ENCODE peak calls at places on chromosomes 3 and 15, in five cellular contexts. N is SK-N-SH, C is HepG2, U is GM23338, Z is A549. L is an unnamed sample.
A peak's percentile ranks its signal among the peaks of the same experiment; 100 is the strongest.

GRCh38 chr15:63039811-63040210 is 2.7 kb upstream of the TPM1 start:
- DNase-seq in N (no peak), C (no peak), U (no peak), Z (no peak), L (no peak)

GRCh38 chr15:51341366-51342248 is at the start of gene GLDN:
- DNase-seq in N (peak; percentile 80), C (no peak), U (peak; percentile 74), Z (peak; percentile 12), L (no peak)

GRCh38 chr15:64092864-64093626 is 593 bp downstream of the CIAO2A start:
- DNase-seq in N (peak; percentile 57), C (peak; percentile 72), U (peak; percentile 76), Z (peak; percentile 61), L (no peak)

GRCh38 chr15:55282284-55282833 is 7.3 kb downstream of the RAB27A start:
- DNase-seq in N (peak; percentile 46), C (no peak), U (no peak), Z (no peak), L (no peak)

GRCh38 chr3:103906304-103906703 is 1460.4 kb upstream of the ALCAM start:
- DNase-seq in N (peak; percentile 3), C (no peak), U (no peak), Z (no peak), L (no peak)

GRCh38 chr15:70710714-70711113 is 52.6 kb downstream of the UACA start:
- DNase-seq in N (no peak), C (no peak), U (peak; percentile 20), Z (no peak), L (no peak)

GRCh38 chr15:45458746-45459403 is 63.7 kb downstream of the SLC30A4 start:
- DNase-seq in N (peak; percentile 72), C (peak; percentile 39), U (peak; percentile 68), Z (peak; percentile 27), L (no peak)

GRCh38 chr3:195403841-195404408 is 38.9 kb downstream of the ACAP2 start:
- DNase-seq in N (no peak), C (no peak), U (no peak), Z (no peak), L (no peak)

GRCh38 chr15:87369269-87369668 is 887.3 kb downstream of the NTRK3 start:
- DNase-seq in N (no peak), C (no peak), U (no peak), Z (peak; percentile 47), L (no peak)

GRCh38 chr3:141680620-141681389 is 57.3 kb upstream of the RNF7 start:
- DNase-seq in N (peak; percentile 37), C (no peak), U (peak; percentile 66), Z (no peak), L (no peak)

GRCh38 chr3:63892773-63893352 is 19.3 kb downstream of the SCAANT1 start:
- DNase-seq in N (no peak), C (no peak), U (no peak), Z (no peak), L (no peak)

GRCh38 chr3:60580826-60581225 is 670.4 kb downstream of the FHIT start:
- DNase-seq in N (no peak), C (no peak), U (no peak), Z (no peak), L (no peak)

GRCh38 chr15:68369931-68370767 is 61.8 kb downstream of the ITGA11 start:
- DNase-seq in N (no peak), C (no peak), U (no peak), Z (no peak), L (no peak)

GRCh38 chr3:32794487-32795308 is 23.1 kb upstream of the TRIM71 start:
- DNase-seq in N (no peak), C (peak; percentile 97), U (no peak), Z (peak; percentile 24), L (no peak)

GRCh38 chr3:40262331-40262730 is 47.2 kb upstream of the EIF1B start:
- DNase-seq in N (no peak), C (no peak), U (no peak), Z (no peak), L (no peak)

GRCh38 chr3:52533623-52534280 is at the start of gene NT5DC2:
- DNase-seq in N (peak; percentile 98), C (peak; percentile 46), U (peak; percentile 77), Z (peak; percentile 69), L (no peak)

GRCh38 chr3:122921791-122922651 is 105.5 kb downstream of the SEMA5B start:
- DNase-seq in N (no peak), C (peak; percentile 16), U (peak; percentile 87), Z (peak; percentile 14), L (no peak)

GRCh38 chr3:141656771-141657170 is 81.3 kb upstream of the RNF7 start:
- DNase-seq in N (no peak), C (no peak), U (no peak), Z (no peak), L (no peak)

GRCh38 chr3:159619341-159619885 is 369.2 kb upstream of the IL12A start:
- DNase-seq in N (no peak), C (no peak), U (no peak), Z (peak; percentile 31), L (no peak)

GRCh38 chr15:43795997-43796396 is 3.9 kb downstream of the SERF2 start:
- DNase-seq in N (no peak), C (no peak), U (peak; percentile 59), Z (no peak), L (no peak)

GRCh38 chr3:191958980-191959671 is 498.2 kb downstream of the PYDC2 start:
- DNase-seq in N (no peak), C (no peak), U (peak; percentile 28), Z (no peak), L (no peak)

GRCh38 chr15:32898991-32899613 is 181.3 kb downstream of the GREM1 start:
- DNase-seq in N (peak; percentile 10), C (no peak), U (peak; percentile 82), Z (peak; percentile 22), L (no peak)

GRCh38 chr15:85639752-85640381 is 154.9 kb downstream of the KLHL25 start:
- DNase-seq in N (no peak), C (no peak), U (no peak), Z (no peak), L (no peak)

GRCh38 chr3:189947948-189948723 is 172.6 kb downstream of the P3H2 start:
- DNase-seq in N (no peak), C (no peak), U (peak; percentile 67), Z (peak; percentile 60), L (no peak)

GRCh38 chr3:123605789-123606234 is 21.0 kb upstream of the HACD2 start:
- DNase-seq in N (no peak), C (peak; percentile 99), U (peak; percentile 47), Z (peak; percentile 80), L (peak; percentile 75)

GRCh38 chr3:16370872-16371740 is 106.1 kb downstream of the OXNAD1 start:
- DNase-seq in N (no peak), C (no peak), U (peak; percentile 31), Z (no peak), L (no peak)

GRCh38 chr3:46089237-46090011 is 62.1 kb upstream of the XCR1 start:
- DNase-seq in N (no peak), C (no peak), U (no peak), Z (peak; percentile 17), L (no peak)

GRCh38 chr15:71338251-71338650 is 223.0 kb downstream of the THSD4 start:
- DNase-seq in N (no peak), C (no peak), U (no peak), Z (no peak), L (no peak)

GRCh38 chr3:177640319-177640997 is 443.2 kb upstream of the TBL1XR1 start:
- DNase-seq in N (no peak), C (no peak), U (peak; percentile 8), Z (no peak), L (no peak)

GRCh38 chr3:71251156-71251775 is 332.3 kb downstream of the FOXP1 start:
- DNase-seq in N (no peak), C (peak; percentile 49), U (no peak), Z (peak; percentile 80), L (no peak)

GRCh38 chr3:171187706-171188290 is 161.3 kb upstream of the SLC2A2 start:
- DNase-seq in N (peak; percentile 48), C (peak; percentile 47), U (peak; percentile 65), Z (peak; percentile 28), L (no peak)

GRCh38 chr15:93485922-93486327 is 396.9 kb upstream of the RGMA start:
- DNase-seq in N (no peak), C (no peak), U (no peak), Z (no peak), L (no peak)

GRCh38 chr3:139111392-139112229 is 66.9 kb upstream of the PRR23C start:
- DNase-seq in N (peak; percentile 69), C (peak; percentile 12), U (peak; percentile 80), Z (peak; percentile 50), L (peak; percentile 57)

GRCh38 chr3:106765342-106765741 is 611.9 kb upstream of the CCDC54 start:
- DNase-seq in N (no peak), C (no peak), U (no peak), Z (peak; percentile 14), L (peak; percentile 81)

GRCh38 chr15:74781673-74782595 is at the start of gene CSK:
- DNase-seq in N (peak; percentile 99), C (no peak), U (peak; percentile 67), Z (peak; percentile 67), L (no peak)

GRCh38 chr3:144053121-144053520 is 81.5 kb downstream of the DIPK2A start:
- DNase-seq in N (no peak), C (no peak), U (no peak), Z (no peak), L (no peak)

GRCh38 chr3:112568642-112569041 is 6.8 kb downstream of the SLC35A5 start:
- DNase-seq in N (no peak), C (no peak), U (no peak), Z (no peak), L (no peak)

GRCh38 chr3:147191795-147192385 is 214.5 kb downstream of the ZIC4 start:
- DNase-seq in N (peak; percentile 7), C (peak; percentile 64), U (peak; percentile 90), Z (peak; percentile 73), L (peak; percentile 68)

GRCh38 chr3:19147905-19148767 is at the start of gene KCNH8:
- DNase-seq in N (peak; percentile 81), C (no peak), U (peak; percentile 80), Z (no peak), L (no peak)

GRCh38 chr3:19148768-19149091 is 420 bp downstream of the KCNH8 start:
- DNase-seq in N (no peak), C (no peak), U (no peak), Z (no peak), L (no peak)

GRCh38 chr3:19146685-19147650 is 1.3 kb upstream of the KCNH8 start:
- DNase-seq in N (peak; percentile 92), C (peak; percentile 25), U (peak; percentile 97), Z (peak; percentile 38), L (peak; percentile 19)

GRCh38 chr3:19151171-19151570 is 2.9 kb downstream of the KCNH8 start:
- DNase-seq in N (no peak), C (no peak), U (no peak), Z (no peak), L (no peak)

GRCh38 chr3:19149388-19149787 is 1.1 kb downstream of the KCNH8 start:
- DNase-seq in N (no peak), C (no peak), U (peak; percentile 91), Z (peak; percentile 22), L (no peak)
- TF ChIP-seq REST in N (peak; percentile 94), C (peak; percentile 93), U (peak; percentile 83), Z (peak; percentile 85), L (peak; percentile 49)

GRCh38 chr15:95444860-95445259 is 885.6 kb upstream of the NR2F2 start:
- DNase-seq in N (no peak), C (no peak), U (no peak), Z (no peak), L (no peak)
- TF ChIP-seq REST in N (no peak), C (no peak), U (no peak), Z (no peak), L (no peak)

GRCh38 chr15:39213385-39213840 is 367.5 kb upstream of the THBS1 start:
- DNase-seq in N (no peak), C (peak; percentile 94), U (peak; percentile 97), Z (peak; percentile 26), L (peak; percentile 84)
- TF ChIP-seq REST in N (no peak), C (no peak), U (no peak), Z (no peak), L (no peak)

GRCh38 chr15:65421360-65422215 is 1.2 kb downstream of the IGDCC4 start:
- DNase-seq in N (peak; percentile 62), C (no peak), U (peak; percentile 98), Z (no peak), L (no peak)
- TF ChIP-seq REST in N (no peak), C (no peak), U (no peak), Z (no peak), L (no peak)